ENCODE peak calls at places on chromosomes 7 and 10, in four cellular contexts. I is adrenal gland, K is neural progenitor cell, X is fibroblast of mammary gland. O is an unnamed sample.

GRCh38 chr10:113131611-113132330 is 181.7 kb downstream of the TCF7L2 start:
- DNase-seq in K (peak), I (no peak), X (peak), O (peak)

GRCh38 chr7:2824026-2824677 is 20.0 kb downstream of the GNA12 start:
- DNase-seq in K (no peak), X (no peak), I (no peak), O (no peak)

GRCh38 chr10:103493362-103493871 is at the start of gene NEURL1:
- DNase-seq in I (no peak), X (no peak), K (peak), O (peak)

GRCh38 chr7:29091722-29092121 is 54.6 kb downstream of the CPVL start:
- DNase-seq in K (peak), X (peak), I (no peak), O (peak)

GRCh38 chr10:59079386-59080226 is 96.8 kb upstream of the PHYHIPL start:
- DNase-seq in K (no peak), X (peak), I (peak), O (peak)

GRCh38 chr10:89414879-89415821 is 782 bp downstream of the IFIT5 start:
- DNase-seq in K (peak), X (peak), I (peak), O (peak)

GRCh38 chr10:78450807-78451485 is 417.3 kb downstream of the RPS24 start:
- DNase-seq in I (peak), K (no peak), X (no peak), O (no peak)

GRCh38 chr7:14960686-14961085 is 58.1 kb upstream of the DGKB start:
- DNase-seq in X (no peak), I (no peak), K (no peak), O (no peak)

GRCh38 chr10:110647136-110647430 is 2.9 kb downstream of the RBM20 start:
- DNase-seq in I (no peak), K (no peak), X (no peak), O (no peak)

GRCh38 chr10:69895759-69896158 is 94.1 kb downstream of the COL13A1 start:
- DNase-seq in K (no peak), X (peak), I (no peak), O (peak)

GRCh38 chr10:10613654-10614244 is 403.9 kb upstream of the CELF2 start:
- DNase-seq in X (peak), I (no peak), K (no peak), O (no peak)

GRCh38 chr7:91194841-91195240 is 69.4 kb upstream of the FZD1 start:
- DNase-seq in I (no peak), X (no peak), K (peak), O (peak)

GRCh38 chr7:86926732-86927131 is 132.7 kb downstream of the ELAPOR2 start:
- DNase-seq in I (peak), K (peak), X (peak), O (peak)

GRCh38 chr7:90194911-90195809 is 16.4 kb upstream of the STEAP2 start:
- DNase-seq in K (no peak), X (no peak), I (no peak), O (no peak)

GRCh38 chr7:16960566-16960965 is 78.8 kb upstream of the AGR3 start:
- DNase-seq in X (no peak), I (no peak), K (no peak), O (peak)

GRCh38 chr7:120131096-120131839 is 141.7 kb upstream of the KCND2 start:
- DNase-seq in I (no peak), K (no peak), X (peak), O (no peak)

GRCh38 chr10:14699482-14699881 is 75.2 kb downstream of the FAM107B start:
- DNase-seq in K (no peak), I (no peak), X (no peak), O (no peak)

GRCh38 chr7:2955177-2955768 is 88.4 kb downstream of the CARD11 start:
- DNase-seq in I (no peak), K (no peak), X (no peak), O (no peak)

GRCh38 chr7:47536705-47537611 is 45.0 kb downstream of the TNS3 start:
- DNase-seq in X (peak), I (no peak), K (peak), O (peak)

DNA sequence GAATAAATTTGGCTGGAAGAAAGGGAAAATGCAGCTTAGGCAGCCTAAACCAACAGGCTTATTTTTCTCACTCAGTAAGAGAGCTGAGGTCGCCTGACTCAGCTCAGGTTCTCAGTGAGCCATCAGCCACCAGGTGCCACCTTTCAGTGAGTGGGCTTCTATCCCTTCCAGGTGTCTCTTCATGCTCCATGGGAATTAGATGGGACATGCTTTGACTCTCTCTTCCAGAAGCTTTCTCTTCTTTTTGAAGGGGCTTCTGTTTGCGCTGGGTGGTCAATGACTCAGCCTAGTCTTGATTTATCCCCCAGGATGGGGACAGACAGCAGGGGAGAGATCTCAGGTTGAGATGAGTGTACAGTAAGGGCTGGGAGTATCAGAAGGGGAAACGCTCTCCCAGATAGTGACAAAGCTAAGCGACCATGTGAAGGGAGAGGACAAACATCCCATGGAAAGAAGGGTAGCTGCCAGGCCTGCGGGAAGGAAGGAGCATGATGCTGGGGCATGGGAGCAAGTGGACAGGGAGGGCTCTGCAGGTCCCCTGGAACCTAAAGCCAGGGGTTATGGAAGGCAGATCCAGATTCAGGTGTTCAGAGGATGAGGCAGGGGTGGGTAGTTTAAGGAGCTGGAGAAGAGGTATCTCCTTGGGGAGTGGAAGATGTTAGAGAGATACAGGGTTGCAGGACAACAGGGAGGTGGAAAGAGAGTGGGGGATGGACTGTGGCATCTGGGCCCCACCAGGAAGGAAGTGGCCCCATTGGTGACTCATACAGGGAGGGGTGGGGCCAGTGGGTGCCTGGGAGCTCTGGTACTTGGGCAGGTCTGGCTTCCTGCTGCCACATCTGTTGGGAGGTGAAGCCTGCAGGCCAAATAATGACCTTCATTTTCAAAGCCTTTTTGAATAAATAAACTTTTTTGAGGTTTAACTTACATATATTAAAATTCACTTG is 32.5 kb downstream of the OGDH start:
- DNase-seq in I (peak), X (peak), K (no peak), O (peak)
- TF ChIP-seq CTCF in I (no peak), X (no peak), K (no peak), O (no peak)

GRCh38 chr7:946256-946996 is 8.1 kb downstream of the ADAP1 start:
- DNase-seq in K (no peak), I (no peak), X (no peak), O (no peak)
- H3K4me3 ChIP-seq in K (no peak), I (no peak), X (no peak), O (no peak)

GRCh38 chr10:8013619-8014018 is 40.9 kb upstream of the GATA3 start:
- DNase-seq in X (no peak), I (no peak), K (no peak), O (no peak)
- TF ChIP-seq CTCF in X (no peak), I (no peak), K (no peak), O (no peak)

GRCh38 chr7:69706070-69706469 is 107.8 kb downstream of the AUTS2 start:
- DNase-seq in X (no peak), K (no peak), I (no peak), O (no peak)

GRCh38 chr7:69701241-69701741 is 103.0 kb downstream of the AUTS2 start:
- DNase-seq in X (no peak), I (no peak), K (no peak), O (no peak)

GRCh38 chr7:69699949-69700715 is 101.9 kb downstream of the AUTS2 start:
- DNase-seq in I (no peak), K (no peak), X (no peak), O (no peak)

GRCh38 chr7:69702357-69702756 is 104.1 kb downstream of the AUTS2 start:
- DNase-seq in I (no peak), K (no peak), X (no peak), O (no peak)

GRCh38 chr7:69703099-69703498 is 104.8 kb downstream of the AUTS2 start:
- DNase-seq in I (no peak), K (no peak), X (peak), O (no peak)
- H3K4me3 ChIP-seq in I (no peak), K (no peak), X (no peak), O (no peak)

GRCh38 chr10:43785252-43785651 is 136.6 kb upstream of the ZNF32 start:
- DNase-seq in I (no peak), K (no peak), X (no peak), O (no peak)
- TF ChIP-seq CTCF in I (no peak), K (peak), X (peak), O (no peak)

GRCh38 chr10:116835658-116836057 is 13.6 kb upstream of the ENO4 start:
- DNase-seq in K (no peak), I (no peak), X (no peak), O (no peak)
- H3K4me3 ChIP-seq in K (peak), I (no peak), X (no peak), O (no peak)

GRCh38 chr7:144786079-144786478 is 49.8 kb downstream of the TPK1 start:
- DNase-seq in I (no peak), X (no peak), K (peak), O (no peak)
- TF ChIP-seq CTCF in I (no peak), X (no peak), K (no peak), O (no peak)

DNA sequence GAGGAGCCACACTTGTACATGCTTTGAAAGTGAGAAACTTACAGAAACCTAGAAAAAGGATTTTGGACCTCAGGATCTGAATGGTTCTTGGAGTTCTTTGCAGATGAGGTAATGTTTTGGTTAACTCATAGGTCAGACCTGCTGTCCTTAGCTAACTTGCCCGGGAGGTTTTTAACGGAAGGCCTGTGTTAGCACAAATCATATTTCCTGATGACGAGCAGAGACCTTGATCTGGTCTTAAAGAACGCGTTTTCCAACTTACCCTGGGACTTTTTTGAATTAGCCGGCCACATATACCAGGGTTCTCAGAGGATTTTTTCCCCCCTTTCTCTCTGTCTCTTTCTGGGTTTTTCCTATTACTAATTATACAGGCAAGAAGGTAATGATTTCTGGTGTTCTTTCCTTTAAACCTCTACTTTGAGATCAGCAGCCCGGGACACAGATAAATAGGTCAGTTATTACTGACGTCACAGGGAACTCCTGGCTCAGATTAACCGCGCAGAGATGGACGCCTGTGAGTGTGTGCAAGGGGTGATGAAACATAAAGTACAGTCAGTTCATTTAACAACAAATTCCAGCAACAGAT is 101.8 kb upstream of the KLF6 start:
- DNase-seq in K (no peak), X (peak), I (peak), O (peak)
- H3K4me3 ChIP-seq in K (no peak), X (peak), I (no peak), O (no peak)

DNA sequence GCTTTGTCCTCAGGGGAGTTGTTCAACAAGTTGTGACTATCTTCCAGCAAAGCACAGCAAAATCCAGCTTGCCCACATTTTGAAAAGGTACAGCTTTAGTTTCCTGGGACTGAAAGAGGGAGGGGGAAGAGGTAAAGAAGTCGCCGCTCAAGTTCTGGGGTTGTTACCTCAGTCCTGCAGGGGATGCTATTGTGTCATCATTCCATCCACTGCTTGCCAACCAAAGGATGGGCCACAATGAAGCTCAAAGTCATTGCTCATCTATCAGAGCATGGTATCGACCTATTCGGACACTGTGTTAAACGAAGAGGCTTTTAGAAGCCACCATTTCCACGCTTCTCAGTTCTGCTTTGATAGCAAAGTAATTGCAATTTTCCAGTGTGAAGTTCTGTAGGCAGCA is 34.3 kb downstream of the NPY start:
- DNase-seq in I (no peak), K (peak), X (no peak), O (no peak)
- TF ChIP-seq CTCF in I (no peak), K (peak), X (peak), O (no peak)

GRCh38 chr10:130111848-130112180 is 1.2 kb upstream of the C10orf143 start:
- DNase-seq in K (no peak), X (peak), I (no peak), O (no peak)

GRCh38 chr10:130110236-130111114 is at the start of gene C10orf143:
- DNase-seq in X (peak), I (peak), K (peak), O (peak)

GRCh38 chr10:130112821-130113220 is 2.2 kb upstream of the C10orf143 start:
- DNase-seq in X (no peak), K (no peak), I (no peak), O (no peak)

GRCh38 chr10:130109796-130110235 is 814 bp downstream of the C10orf143 start:
- DNase-seq in X (peak), I (peak), K (peak), O (peak)

GRCh38 chr10:130111115-130111847 is 651 bp upstream of the C10orf143 start:
- DNase-seq in X (peak), I (peak), K (peak), O (peak)
- H3K4me3 ChIP-seq in X (peak), I (peak), K (peak), O (peak)

O was measured in foreskin fibroblast.